ENCODE peak calls at places on chromosomes 12 and 14, in nine cellular contexts. D is breast epithelium; O is A549; S is psoas muscle; A is CD8-positive, alpha-beta T cell; G is right lobe of liver; E is tibial artery; R is uterus; T is mammary epithelial cell. V is an unnamed sample.

GRCh38 chr14:64550539-64551333 is 975 bp downstream of the PPP1R36 start:
- DNase-seq in O (no peak), G (no peak), E (no peak), R (no peak), D (no peak), A (no peak), T (no peak), S (no peak), V (no peak)

GRCh38 chr14:94021001-94021400 is 5.1 kb upstream of the OTUB2 start:
- DNase-seq in S (no peak), T (peak), O (no peak), E (no peak), G (no peak), R (no peak), A (no peak), D (no peak), V (no peak)

GRCh38 chr14:102588821-102589220 is 3.6 kb upstream of the RCOR1 start:
- DNase-seq in O (no peak), G (no peak), R (no peak), D (no peak), S (no peak), E (no peak), A (no peak), T (no peak), V (no peak)

GRCh38 chr12:66323017-66323416 is 20.7 kb downstream of the HELB start:
- DNase-seq in A (no peak), O (no peak), T (no peak), E (no peak), G (no peak), S (no peak), R (no peak), D (no peak), V (no peak)

GRCh38 chr12:120140603-120141002 is 24.1 kb upstream of the RAB35 start:
- DNase-seq in T (no peak), G (no peak), S (no peak), O (no peak), D (no peak), R (no peak), E (no peak), A (no peak), V (no peak)

GRCh38 chr12:78442454-78442801 is 422.1 kb upstream of the SYT1 start:
- DNase-seq in A (no peak), R (no peak), E (no peak), O (no peak), G (no peak), D (no peak), T (no peak), S (no peak), V (no peak)

GRCh38 chr12:120994589-120995337 is 16.4 kb downstream of the HNF1A start:
- DNase-seq in D (no peak), E (no peak), R (no peak), O (no peak), G (no peak), S (no peak), T (peak), A (no peak), V (no peak)

GRCh38 chr14:71103662-71104484 is 196.6 kb downstream of the PCNX1 start:
- DNase-seq in T (peak), R (no peak), G (no peak), O (peak), D (no peak), A (no peak), E (no peak), S (no peak), V (peak)

GRCh38 chr12:121797937-121798801 is 4.7 kb upstream of the RHOF start:
- DNase-seq in A (no peak), E (peak), G (peak), R (peak), S (peak), O (no peak), T (no peak), D (no peak), V (no peak)

GRCh38 chr12:115993715-115994114 is 283.8 kb downstream of the MED13L start:
- DNase-seq in O (no peak), S (no peak), A (no peak), E (no peak), T (no peak), R (no peak), D (no peak), G (no peak), V (no peak)

GRCh38 chr12:115998789-115999478 is 278.6 kb downstream of the MED13L start:
- DNase-seq in A (no peak), G (no peak), R (no peak), O (no peak), T (no peak), S (no peak), E (no peak), D (no peak), V (no peak)

GRCh38 chr12:115999582-115999981 is 277.9 kb downstream of the MED13L start:
- DNase-seq in R (no peak), S (no peak), G (no peak), T (no peak), E (no peak), D (no peak), A (no peak), O (no peak), V (no peak)

GRCh38 chr12:116000252-116000651 is 277.2 kb downstream of the MED13L start:
- DNase-seq in G (no peak), S (no peak), T (no peak), D (no peak), A (no peak), E (no peak), O (no peak), R (no peak), V (no peak)

DNA sequence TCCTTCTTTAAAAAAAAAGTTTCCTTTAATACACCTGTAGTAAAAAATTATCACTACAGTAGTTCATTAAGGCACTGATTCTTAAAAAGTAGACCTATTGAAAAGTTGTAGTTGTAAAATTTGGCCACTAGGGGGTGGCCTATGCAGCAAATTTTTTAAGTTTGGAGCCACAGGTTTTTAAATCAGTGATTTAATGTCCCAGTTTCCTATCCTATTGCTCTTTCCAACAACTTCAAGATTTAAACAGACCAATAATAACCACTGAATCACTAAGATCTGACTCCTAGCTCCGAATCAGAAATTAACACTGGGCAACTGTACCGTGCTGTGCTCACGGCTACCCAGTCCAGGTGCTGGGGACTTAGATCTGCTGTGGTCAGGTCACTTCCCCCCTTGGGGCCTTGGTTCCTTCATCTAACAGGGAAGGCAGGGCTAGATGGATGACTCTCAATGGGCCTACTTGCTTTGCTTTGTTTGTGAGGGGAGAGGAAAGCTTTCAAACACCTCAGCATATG is 279.3 kb downstream of the MED13L start:
- DNase-seq in R (no peak), T (peak), E (no peak), D (no peak), A (no peak), S (no peak), O (peak), G (no peak), V (no peak)
- H3K27ac ChIP-seq in R (peak), T (no peak), E (peak), D (peak), A (no peak), S (peak), O (no peak), G (no peak), V (no peak)

GRCh38 chr12:75759842-75760260 is 248.4 kb upstream of the KRR1 start:
- DNase-seq in T (peak), E (no peak), G (no peak), D (no peak), A (no peak), O (no peak), R (no peak), S (no peak), V (peak)
- H3K27ac ChIP-seq in T (peak), E (no peak), G (no peak), D (no peak), A (no peak), O (no peak), R (no peak), S (no peak), V (peak)

GRCh38 chr14:37590096-37590809 is 4.8 kb downstream of the FOXA1 start:
- DNase-seq in A (no peak), O (no peak), D (no peak), E (no peak), R (no peak), S (no peak), T (no peak), G (no peak), V (no peak)

GRCh38 chr14:37587881-37588666 is 7.0 kb downstream of the FOXA1 start:
- DNase-seq in R (no peak), G (peak), E (no peak), O (no peak), T (no peak), D (no peak), A (no peak), S (no peak), V (no peak)

GRCh38 chr14:37587438-37587837 is 7.6 kb downstream of the FOXA1 start:
- DNase-seq in A (no peak), G (no peak), T (no peak), E (no peak), S (no peak), R (no peak), D (no peak), O (no peak), V (no peak)

GRCh38 chr14:37588956-37589737 is 5.9 kb downstream of the FOXA1 start:
- DNase-seq in T (no peak), D (no peak), E (no peak), A (no peak), R (no peak), G (no peak), S (no peak), O (no peak), V (no peak)

DNA sequence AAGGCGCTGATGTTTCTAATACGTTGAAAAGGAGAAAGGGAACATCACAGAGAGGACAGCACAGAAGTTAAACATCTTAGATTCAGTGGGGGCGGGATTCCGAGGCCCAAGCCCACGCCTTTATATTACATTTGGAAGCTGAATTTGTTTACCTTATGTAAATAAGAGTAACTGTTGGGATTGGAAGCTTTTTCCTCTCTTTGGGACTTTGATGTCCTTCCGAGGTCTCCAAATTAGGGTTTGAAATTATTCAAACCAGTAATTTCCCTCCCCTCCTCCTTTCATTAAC is 6.4 kb downstream of the FOXA1 start:
- DNase-seq in G (no peak), A (no peak), T (no peak), D (no peak), O (no peak), S (no peak), E (no peak), R (no peak), V (no peak)
- H3K27ac ChIP-seq in G (peak), A (no peak), T (no peak), D (peak), O (peak), S (no peak), E (no peak), R (no peak), V (peak)

GRCh38 chr12:750356-751191 is 1.8 kb upstream of the WNK1 start:
- DNase-seq in T (no peak), D (no peak), O (no peak), A (no peak), S (no peak), G (no peak), E (no peak), R (no peak), V (no peak)

GRCh38 chr12:752673-753400 is 458 bp downstream of the WNK1 start:
- DNase-seq in T (peak), E (peak), R (no peak), S (peak), O (no peak), G (peak), A (peak), D (peak), V (no peak)

GRCh38 chr12:751828-752672 is at the start of gene WNK1:
- DNase-seq in E (peak), T (peak), D (peak), S (peak), O (peak), A (peak), G (peak), R (peak), V (peak)

GRCh38 chr12:751192-751827 is 1.1 kb upstream of the WNK1 start:
- DNase-seq in A (peak), E (peak), T (peak), D (peak), S (peak), G (peak), O (peak), R (peak), V (peak)

GRCh38 chr12:749871-750270 is 2.5 kb upstream of the WNK1 start:
- DNase-seq in R (no peak), D (no peak), O (no peak), G (no peak), E (no peak), S (no peak), T (no peak), A (no peak), V (no peak)
- H3K27ac ChIP-seq in R (no peak), D (peak), O (peak), G (no peak), E (no peak), S (peak), T (no peak), A (no peak), V (no peak)